ENCODE peak calls at places on chromosomes 5 and 9, in nine cellular contexts. D is HFFc6, M is heart left ventricle, Q is endothelial cell of umbilical vein, Z is astrocyte of the spinal cord, C is ovary, H is choroid plexus epithelial cell, K is SK-N-SH, E is sigmoid colon. V is an unnamed sample.

GRCh38 chr9:109604036-109604600 is 106.0 kb upstream of the PTPN3 start:
- DNase-seq in D (no peak), M (no peak), Q (no peak), Z (peak), C (no peak), H (no peak), K (no peak), E (no peak), V (no peak)

GRCh38 chr5:126044111-126044668 is 379.0 kb upstream of the GRAMD2B start:
- DNase-seq in D (no peak), M (no peak), Q (no peak), Z (peak), C (no peak), H (peak), K (peak), E (no peak), V (no peak)

GRCh38 chr9:17134843-17135577 is at the start of gene CNTLN:
- DNase-seq in D (peak), M (peak), Q (peak), Z (peak), C (peak), H (peak), K (peak), E (peak), V (peak)

GRCh38 chr5:166341708-166342329 is 1949.6 kb upstream of the WWC1 start:
- DNase-seq in D (no peak), M (no peak), Q (no peak), Z (no peak), C (no peak), H (no peak), K (no peak), E (no peak), V (no peak)

GRCh38 chr5:78574157-78574673 is 74.4 kb downstream of the LHFPL2 start:
- DNase-seq in D (no peak), M (no peak), Q (no peak), Z (no peak), C (no peak), H (peak), K (no peak), E (no peak), V (no peak)

GRCh38 chr5:140553657-140554056 is 3.6 kb downstream of the SRA1 start:
- DNase-seq in D (no peak), M (no peak), Q (peak), Z (no peak), C (no peak), H (no peak), K (no peak), E (no peak), V (no peak)

GRCh38 chr5:99119326-99119725 is 190.5 kb upstream of the CHD1 start:
- DNase-seq in D (no peak), M (no peak), Q (no peak), Z (no peak), C (no peak), H (no peak), K (no peak), E (no peak), V (no peak)

GRCh38 chr5:39224196-39224754 is 4.9 kb upstream of the FYB1 start:
- DNase-seq in D (no peak), M (no peak), Q (no peak), Z (no peak), C (no peak), H (peak), K (no peak), E (peak), V (no peak)

GRCh38 chr5:159817262-159818029 is 98.8 kb upstream of the ADRA1B start:
- DNase-seq in D (peak), M (no peak), Q (no peak), Z (no peak), C (no peak), H (no peak), K (no peak), E (no peak), V (no peak)

GRCh38 chr5:958701-959571 is 49.7 kb upstream of the NKD2 start:
- DNase-seq in D (no peak), M (no peak), Q (no peak), Z (peak), C (no peak), H (no peak), K (peak), E (no peak), V (peak)

GRCh38 chr9:111700776-111701175 is 39.4 kb downstream of the GNG10 start:
- DNase-seq in D (no peak), M (no peak), Q (peak), Z (no peak), C (no peak), H (no peak), K (no peak), E (no peak), V (no peak)

GRCh38 chr5:107295914-107296313 is 374.8 kb downstream of the EFNA5 start:
- DNase-seq in D (no peak), M (no peak), Q (no peak), Z (no peak), C (no peak), H (no peak), K (no peak), E (no peak), V (no peak)

GRCh38 chr5:10602031-10602806 is 38.3 kb downstream of the ANKRD33B start:
- DNase-seq in D (no peak), M (no peak), Q (no peak), Z (no peak), C (no peak), H (no peak), K (no peak), E (no peak), V (peak)

GRCh38 chr5:61167382-61167781 is 5.1 kb upstream of the SMIM15 start:
- DNase-seq in D (no peak), M (no peak), Q (peak), Z (peak), C (no peak), H (peak), K (peak), E (no peak), V (no peak)
- TF ChIP-seq CTCF in D (peak), M (peak), Q (peak), Z (peak), C (no peak), H (peak), K (peak), E (no peak), V (peak)

DNA sequence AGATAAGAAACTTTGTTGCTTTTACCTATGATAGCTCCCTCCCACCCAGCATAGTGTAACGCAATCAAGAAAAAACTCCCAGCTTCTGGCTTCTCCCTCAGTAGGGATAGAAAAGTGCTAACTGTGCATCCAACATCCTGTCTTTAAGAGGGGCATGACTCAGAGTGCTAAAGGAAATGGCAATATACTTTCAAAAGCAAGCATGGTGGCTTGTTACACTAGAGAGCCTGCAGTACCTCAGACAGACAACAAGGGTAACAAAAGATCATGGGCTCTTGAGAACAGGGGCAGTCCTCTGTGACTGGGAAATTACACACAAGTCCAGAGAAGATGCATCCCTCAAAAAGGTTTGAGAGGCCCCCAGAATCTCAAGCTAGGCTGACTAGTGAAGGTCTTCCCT is 37.8 kb downstream of the PRELID2 start:
- DNase-seq in D (peak), M (no peak), Q (peak), Z (peak), C (no peak), H (peak), K (no peak), E (no peak), V (no peak)
- TF ChIP-seq CTCF in D (no peak), M (no peak), Q (no peak), Z (no peak), C (no peak), H (no peak), K (peak), E (no peak), V (no peak)

DNA sequence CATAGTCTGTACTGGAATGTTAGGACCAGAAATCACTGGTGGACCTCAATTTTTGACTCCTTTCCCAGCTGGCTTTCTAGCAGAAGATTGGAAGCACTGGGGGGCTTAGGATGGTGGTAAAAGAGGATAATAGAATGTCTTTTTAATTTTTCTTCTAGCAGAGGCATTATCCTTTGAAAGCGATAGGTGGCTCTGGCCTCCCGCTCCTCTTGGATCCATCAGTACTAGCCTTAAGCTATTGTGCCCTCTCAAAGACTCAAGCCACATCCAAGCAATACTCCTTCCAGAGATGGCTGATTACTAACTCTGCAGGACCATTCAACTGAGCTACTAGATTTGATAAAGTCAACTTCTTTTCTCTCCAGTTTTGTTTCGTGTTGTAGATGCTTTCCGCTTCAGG is 610.6 kb downstream of the CDH12 start:
- DNase-seq in D (no peak), M (no peak), Q (no peak), Z (no peak), C (no peak), H (no peak), K (peak), E (no peak), V (no peak)
- TF ChIP-seq CTCF in D (no peak), M (no peak), Q (no peak), Z (no peak), C (no peak), H (no peak), K (peak), E (no peak), V (no peak)

GRCh38 chr9:128846680-128847030 is 17.1 kb upstream of the SPOUT1 start:
- DNase-seq in D (no peak), M (no peak), Q (no peak), Z (no peak), C (no peak), H (no peak), K (no peak), E (no peak), V (no peak)

GRCh38 chr9:128840524-128840923 is 10.9 kb upstream of the SPOUT1 start:
- DNase-seq in D (no peak), M (no peak), Q (no peak), Z (no peak), C (no peak), H (no peak), K (no peak), E (no peak), V (no peak)

GRCh38 chr9:128841704-128842492 is 12.3 kb upstream of the SPOUT1 start:
- DNase-seq in D (no peak), M (no peak), Q (no peak), Z (no peak), C (no peak), H (no peak), K (no peak), E (no peak), V (no peak)

GRCh38 chr9:128847803-128848202 is 18.2 kb upstream of the SPOUT1 start:
- DNase-seq in D (no peak), M (no peak), Q (no peak), Z (no peak), C (no peak), H (no peak), K (no peak), E (no peak), V (no peak)

DNA sequence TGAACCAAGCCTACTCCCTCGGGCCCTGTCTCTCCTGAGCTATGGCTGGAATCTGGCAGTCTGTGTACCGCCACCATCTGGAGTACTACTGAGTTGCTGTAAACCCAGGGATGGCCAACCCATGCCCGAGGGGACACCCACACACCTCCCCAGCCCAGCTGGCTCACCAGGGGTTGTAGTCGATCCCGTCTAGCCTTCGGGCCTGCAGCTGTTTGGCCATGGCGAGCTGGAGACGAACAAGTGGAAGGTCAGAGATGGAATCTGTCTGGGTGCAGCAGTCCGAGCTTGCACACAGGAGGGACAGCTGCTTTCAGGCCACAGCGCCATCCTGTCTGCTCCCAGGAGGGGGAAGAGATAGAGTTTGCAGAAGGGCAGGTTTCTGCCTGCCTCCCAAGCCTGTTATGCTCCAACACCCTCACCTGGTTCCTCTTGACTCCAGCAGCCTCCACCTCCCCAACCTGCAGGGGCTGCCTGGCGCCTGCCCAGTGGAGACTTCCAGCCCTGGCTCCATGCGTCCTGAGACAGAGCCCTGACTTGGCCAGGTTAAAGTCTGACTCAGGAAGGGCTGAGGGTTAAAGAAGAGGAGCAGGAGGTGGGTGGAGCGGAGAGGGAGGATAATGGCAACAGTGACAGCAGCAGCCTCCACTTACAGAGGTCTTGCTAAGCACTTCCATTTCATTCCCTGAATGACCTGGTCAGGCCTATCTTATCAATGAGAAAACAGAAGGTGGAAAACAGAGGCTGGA is 15.8 kb upstream of the SPOUT1 start:
- DNase-seq in D (no peak), M (no peak), Q (no peak), Z (no peak), C (no peak), H (peak), K (peak), E (no peak), V (peak)
- TF ChIP-seq CTCF in D (no peak), M (no peak), Q (no peak), Z (no peak), C (no peak), H (no peak), K (no peak), E (no peak), V (peak)